ENCODE peak calls at places on chromosomes 6 and 20, in four cellular contexts. One of them, this sample, is unnamed.

GRCh38 chr20:55584964-55585363 is 420.4 kb downstream of the CBLN4 start:
- DNase-seq in neuronal stem cell: no peak
- DNase-seq in H4: no peak
- DNase-seq in B cell: no peak
- DNase-seq in this sample: no peak

GRCh38 chr6:13044390-13044789 is 283.9 kb downstream of the TBC1D7 start:
- DNase-seq in neuronal stem cell: no peak
- DNase-seq in H4: peak
- DNase-seq in B cell: no peak
- DNase-seq in this sample: no peak

GRCh38 chr20:1871807-1872455 is 23.3 kb upstream of the SIRPA start:
- DNase-seq in neuronal stem cell: no peak
- DNase-seq in H4: no peak
- DNase-seq in B cell: no peak
- DNase-seq in this sample: no peak

GRCh38 chr20:50541606-50542041 is 31.4 kb downstream of the PTPN1 start:
- DNase-seq in neuronal stem cell: no peak
- DNase-seq in H4: no peak
- DNase-seq in B cell: peak
- DNase-seq in this sample: no peak

GRCh38 chr6:679282-679681 is 13.7 kb downstream of the EXOC2 start:
- DNase-seq in neuronal stem cell: no peak
- DNase-seq in H4: no peak
- DNase-seq in B cell: no peak
- DNase-seq in this sample: no peak

GRCh38 chr20:3800878-3801260 is 4.8 kb downstream of the CDC25B start:
- DNase-seq in neuronal stem cell: no peak
- DNase-seq in H4: no peak
- DNase-seq in B cell: no peak
- DNase-seq in this sample: peak

GRCh38 chr6:5323979-5324378 is 62.7 kb downstream of the FARS2 start:
- DNase-seq in neuronal stem cell: no peak
- DNase-seq in H4: no peak
- DNase-seq in B cell: no peak
- DNase-seq in this sample: no peak

GRCh38 chr20:2657674-2658073 is 5.2 kb downstream of the NOP56 start:
- DNase-seq in neuronal stem cell: no peak
- DNase-seq in H4: no peak
- DNase-seq in B cell: no peak
- DNase-seq in this sample: no peak

GRCh38 chr20:47544852-47545251 is 43.2 kb downstream of the NCOA3 start:
- DNase-seq in neuronal stem cell: no peak
- DNase-seq in H4: no peak
- DNase-seq in B cell: no peak
- DNase-seq in this sample: no peak

GRCh38 chr6:51854876-51855275 is 232.5 kb downstream of the PKHD1 start:
- DNase-seq in neuronal stem cell: no peak
- DNase-seq in H4: no peak
- DNase-seq in B cell: no peak
- DNase-seq in this sample: no peak

GRCh38 chr6:139249387-139249786 is 42.4 kb downstream of the TXLNB start:
- DNase-seq in neuronal stem cell: no peak
- DNase-seq in H4: no peak
- DNase-seq in B cell: no peak
- DNase-seq in this sample: no peak

GRCh38 chr6:108873971-108874370 is 25.7 kb downstream of the ARMC2 start:
- DNase-seq in neuronal stem cell: no peak
- DNase-seq in H4: no peak
- DNase-seq in B cell: no peak
- DNase-seq in this sample: no peak

GRCh38 chr6:145544031-145544430 is 191.3 kb downstream of the EPM2A start:
- DNase-seq in neuronal stem cell: no peak
- DNase-seq in H4: peak
- DNase-seq in B cell: no peak
- DNase-seq in this sample: no peak

GRCh38 chr6:85865665-85866372 is 223.1 kb upstream of the SYNCRIP start:
- DNase-seq in neuronal stem cell: no peak
- DNase-seq in H4: peak
- DNase-seq in B cell: no peak
- DNase-seq in this sample: no peak

GRCh38 chr20:36717657-36718056 is 28.2 kb downstream of the NDRG3 start:
- DNase-seq in neuronal stem cell: no peak
- DNase-seq in H4: no peak
- DNase-seq in B cell: peak
- DNase-seq in this sample: no peak

GRCh38 chr6:93721386-93722048 is 302.2 kb upstream of the EPHA7 start:
- DNase-seq in neuronal stem cell: peak
- DNase-seq in H4: peak
- DNase-seq in B cell: no peak
- DNase-seq in this sample: no peak

GRCh38 chr6:159110013-159110412 is 59.2 kb upstream of the FNDC1 start:
- DNase-seq in neuronal stem cell: peak
- DNase-seq in H4: peak
- DNase-seq in B cell: no peak
- DNase-seq in this sample: no peak

GRCh38 chr20:59071224-59071623 is 28.6 kb upstream of the PRELID3B start:
- DNase-seq in neuronal stem cell: no peak
- DNase-seq in H4: no peak
- DNase-seq in B cell: no peak
- DNase-seq in this sample: no peak

GRCh38 chr6:159116343-159116742 is 52.9 kb upstream of the FNDC1 start:
- DNase-seq in neuronal stem cell: no peak
- DNase-seq in H4: no peak
- DNase-seq in B cell: peak
- DNase-seq in this sample: peak

GRCh38 chr6:34497411-34497810 is 31.5 kb downstream of the PACSIN1 start:
- DNase-seq in neuronal stem cell: no peak
- DNase-seq in H4: no peak
- DNase-seq in B cell: no peak
- DNase-seq in this sample: no peak

GRCh38 chr6:157219201-157220200 is 103.8 kb downstream of the TMEM242 start:
- DNase-seq in neuronal stem cell: no peak
- DNase-seq in H4: no peak
- DNase-seq in B cell: no peak
- DNase-seq in this sample: no peak

GRCh38 chr6:117585647-117586046 is 16.7 kb downstream of the GOPC start:
- DNase-seq in neuronal stem cell: no peak
- DNase-seq in H4: no peak
- DNase-seq in B cell: no peak
- DNase-seq in this sample: no peak

GRCh38 chr6:7566031-7566556 is 23.9 kb upstream of the SNRNP48 start:
- DNase-seq in neuronal stem cell: no peak
- DNase-seq in H4: no peak
- DNase-seq in B cell: no peak
- DNase-seq in this sample: no peak

GRCh38 chr6:32107447-32107846 is 1.7 kb downstream of the TNXB start:
- DNase-seq in neuronal stem cell: no peak
- DNase-seq in H4: no peak
- DNase-seq in B cell: no peak
- DNase-seq in this sample: no peak

GRCh38 chr6:10256113-10256690 is 158.7 kb downstream of the TFAP2A start:
- DNase-seq in neuronal stem cell: no peak
- DNase-seq in H4: no peak
- DNase-seq in B cell: no peak
- DNase-seq in this sample: no peak

GRCh38 chr6:146047356-146047755 is 18.5 kb downstream of the GRM1 start:
- DNase-seq in neuronal stem cell: no peak
- DNase-seq in H4: no peak
- DNase-seq in B cell: no peak
- DNase-seq in this sample: no peak

GRCh38 chr6:133099573-133099972 is 141.6 kb upstream of the EYA4 start:
- DNase-seq in neuronal stem cell: no peak
- DNase-seq in H4: peak
- DNase-seq in B cell: no peak
- DNase-seq in this sample: no peak

GRCh38 chr6:116060572-116061283 is at the start of gene FRK:
- DNase-seq in neuronal stem cell: no peak
- DNase-seq in H4: no peak
- DNase-seq in B cell: no peak
- DNase-seq in this sample: no peak

GRCh38 chr6:129345890-129346289 is 364.1 kb downstream of the ARHGAP18 start:
- DNase-seq in neuronal stem cell: no peak
- DNase-seq in H4: no peak
- DNase-seq in B cell: no peak
- DNase-seq in this sample: no peak

GRCh38 chr6:145169726-145170125 is 565.6 kb downstream of the EPM2A start:
- DNase-seq in neuronal stem cell: no peak
- DNase-seq in H4: no peak
- DNase-seq in B cell: no peak
- DNase-seq in this sample: no peak

GRCh38 chr20:61980647-61981583 is 84.8 kb downstream of the TAF4 start:
- DNase-seq in neuronal stem cell: no peak
- DNase-seq in H4: peak
- DNase-seq in B cell: peak
- DNase-seq in this sample: peak

GRCh38 chr6:148177589-148178233 is 164.9 kb upstream of the SASH1 start:
- DNase-seq in neuronal stem cell: no peak
- DNase-seq in H4: peak
- DNase-seq in B cell: no peak
- DNase-seq in this sample: peak

GRCh38 chr20:23258747-23259121 is 91.9 kb upstream of the NXT1 start:
- DNase-seq in neuronal stem cell: no peak
- DNase-seq in H4: no peak
- DNase-seq in B cell: no peak
- DNase-seq in this sample: no peak

GRCh38 chr6:129364767-129365166 is 345.2 kb downstream of the ARHGAP18 start:
- DNase-seq in neuronal stem cell: no peak
- DNase-seq in H4: no peak
- DNase-seq in B cell: no peak
- DNase-seq in this sample: no peak

GRCh38 chr20:22248052-22248667 is 336.2 kb downstream of the FOXA2 start:
- DNase-seq in neuronal stem cell: peak
- DNase-seq in H4: no peak
- DNase-seq in B cell: no peak
- DNase-seq in this sample: no peak

This sample was measured in left ventricle myocardium superior.